ENCODE peak calls at places on chromosomes 1 and 21, in six cellular contexts. S is vagina, D is tibial artery, Z is fibroblast of lung, X is heart left ventricle, V is cardiac muscle cell. E is an unnamed sample.

GRCh38 chr1:44305962-44306422 is 49.1 kb downstream of the ERI3 start:
- DNase-seq in S (no peak), D (no peak), Z (no peak), X (no peak), V (no peak), E (no peak)

GRCh38 chr1:8435569-8436071 is 117.7 kb downstream of the SLC45A1 start:
- DNase-seq in S (no peak), D (no peak), Z (no peak), X (no peak), V (no peak), E (no peak)

GRCh38 chr1:54328117-54328636 is 78.0 kb downstream of the SSBP3 start:
- DNase-seq in S (no peak), D (no peak), Z (no peak), X (no peak), V (no peak), E (no peak)

GRCh38 chr21:46084709-46085108 is 13.2 kb upstream of the COL6A2 start:
- DNase-seq in S (peak; percentile 81), D (no peak), Z (no peak), X (peak; percentile 34), V (no peak), E (peak; percentile 33)

GRCh38 chr1:12480748-12481362 is 137.2 kb downstream of the DHRS3 start:
- DNase-seq in S (no peak), D (no peak), Z (peak; percentile 89), X (no peak), V (peak; percentile 83), E (no peak)

GRCh38 chr1:171883844-171884243 is 42.5 kb downstream of the DNM3 start:
- DNase-seq in S (no peak), D (no peak), Z (no peak), X (no peak), V (no peak), E (no peak)

GRCh38 chr1:154453577-154454352 is 48.3 kb upstream of the TDRD10 start:
- DNase-seq in S (no peak), D (no peak), Z (peak; percentile 74), X (no peak), V (peak; percentile 70), E (no peak)

GRCh38 chr1:40794915-40795715 is 11.5 kb downstream of the KCNQ4 start:
- DNase-seq in S (no peak), D (no peak), Z (no peak), X (no peak), V (no peak), E (no peak)

GRCh38 chr1:239446611-239447010 is 60.2 kb downstream of the CHRM3 start:
- DNase-seq in S (no peak), D (no peak), Z (no peak), X (no peak), V (no peak), E (no peak)

GRCh38 chr21:45443595-45444181 is 38.7 kb downstream of the COL18A1 start:
- DNase-seq in S (no peak), D (no peak), Z (no peak), X (peak; percentile 21), V (no peak), E (no peak)

GRCh38 chr1:4344065-4344753 is 310.2 kb upstream of the AJAP1 start:
- DNase-seq in S (no peak), D (no peak), Z (no peak), X (no peak), V (no peak), E (no peak)

GRCh38 chr1:98322966-98323365 is 338.6 kb upstream of the SNX7 start:
- DNase-seq in S (no peak), D (no peak), Z (no peak), X (no peak), V (peak; percentile 27), E (no peak)

GRCh38 chr1:13823126-13823880 is 123.3 kb downstream of the PRDM2 start:
- DNase-seq in S (peak; percentile 42), D (no peak), Z (no peak), X (no peak), V (no peak), E (no peak)

GRCh38 chr1:212232020-212232570 is 53.1 kb upstream of the PPP2R5A start:
- DNase-seq in S (no peak), D (no peak), Z (no peak), X (no peak), V (no peak), E (no peak)

GRCh38 chr21:44312716-44313115 is 12.9 kb downstream of the PFKL start:
- DNase-seq in S (no peak), D (no peak), Z (no peak), X (no peak), V (no peak), E (no peak)

GRCh38 chr21:44312089-44312488 is 12.2 kb downstream of the PFKL start:
- DNase-seq in S (no peak), D (no peak), Z (no peak), X (no peak), V (no peak), E (no peak)

GRCh38 chr21:44311108-44311507 is 11.3 kb downstream of the PFKL start:
- DNase-seq in S (no peak), D (no peak), Z (no peak), X (no peak), V (no peak), E (no peak)

GRCh38 chr21:44313451-44313850 is 13.6 kb downstream of the PFKL start:
- DNase-seq in S (no peak), D (no peak), Z (no peak), X (no peak), V (no peak), E (no peak)

DNA sequence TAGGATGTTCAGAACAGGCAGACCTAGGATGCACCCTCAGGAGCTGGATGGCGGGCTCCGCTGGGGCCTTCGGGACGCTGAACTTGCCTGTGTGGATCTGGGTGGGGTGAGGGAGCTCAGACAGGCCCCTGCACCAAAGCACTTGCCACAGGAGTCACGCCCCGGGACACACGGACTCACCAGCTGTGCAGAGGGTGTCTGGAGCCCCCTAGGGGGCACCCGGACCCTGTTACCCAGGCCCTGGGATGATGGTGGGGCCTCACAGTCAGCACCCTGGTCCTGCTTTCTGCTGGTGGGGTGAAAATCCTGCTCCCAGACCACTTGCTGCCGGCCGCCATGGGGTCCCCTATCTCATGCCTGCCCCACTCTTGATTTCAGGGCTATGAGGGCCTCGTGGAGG is 10.8 kb downstream of the PFKL start:
- DNase-seq in S (no peak), D (no peak), Z (no peak), X (no peak), V (no peak), E (no peak)
- TF ChIP-seq CTCF in S (no peak), D (no peak), Z (no peak), X (no peak), V (no peak), E (no peak)

GRCh38 chr21:21712761-21713558 is 714.8 kb downstream of the NCAM2 start:
- DNase-seq in S (no peak), D (no peak), Z (peak; percentile 76), X (no peak), V (peak; percentile 84), E (no peak)
- H3K4me1 ChIP-seq in S (no peaks in the 10 kb centered on the region), D (no peaks in the 10 kb centered on the region), Z (no peaks in the 10 kb centered on the region), X (no peaks in the 10 kb centered on the region), V (no peaks in the 10 kb centered on the region), E (no peaks in the 10 kb centered on the region)

GRCh38 chr21:37564341-37564923 is 197.9 kb downstream of the DYRK1A start:
- DNase-seq in S (no peak), D (peak; percentile 79), Z (peak; percentile 96), X (peak; percentile 81), V (peak; percentile 97), E (peak; percentile 97)
- TF ChIP-seq CTCF in S (no peak), D (no peak), Z (no peak), X (peak; percentile 21), V (no peak), E (no peak)

GRCh38 chr1:77245724-77246294 is 26.6 kb upstream of the PIGK start:
- DNase-seq in S (no peak), D (no peak), Z (peak; percentile 86), X (no peak), V (no peak), E (no peak)
- H3K4me1 ChIP-seq in S (no peaks in the 10 kb centered on the region), D (no peaks in the 10 kb centered on the region), Z (no peaks in the 10 kb centered on the region), X (no peaks in the 10 kb centered on the region), V (no peaks in the 10 kb centered on the region), E (no peaks in the 10 kb centered on the region)

GRCh38 chr1:159821171-159821867 is 5.4 kb upstream of the SLAMF8 start:
- DNase-seq in S (no peak), D (no peak), Z (peak; percentile 74), X (no peak), V (no peak), E (no peak)
- TF ChIP-seq CTCF in S (no peak), D (no peak), Z (peak; percentile 95), X (no peak), V (no peak), E (no peak)

GRCh38 chr1:16177306-16177705 is 21.4 kb upstream of the EPHA2 start:
- DNase-seq in S (no peak), D (no peak), Z (no peak), X (no peak), V (no peak), E (no peak)
- H3K4me1 ChIP-seq in S (peaks cover 75% of the 10 kb centered on the region), D (peaks cover 71% of the 10 kb centered on the region), Z (peaks cover 62% of the 10 kb centered on the region), X (peaks cover 12% of the 10 kb centered on the region), V (peaks cover 17% of the 10 kb centered on the region), E (peaks cover 58% of the 10 kb centered on the region)

DNA sequence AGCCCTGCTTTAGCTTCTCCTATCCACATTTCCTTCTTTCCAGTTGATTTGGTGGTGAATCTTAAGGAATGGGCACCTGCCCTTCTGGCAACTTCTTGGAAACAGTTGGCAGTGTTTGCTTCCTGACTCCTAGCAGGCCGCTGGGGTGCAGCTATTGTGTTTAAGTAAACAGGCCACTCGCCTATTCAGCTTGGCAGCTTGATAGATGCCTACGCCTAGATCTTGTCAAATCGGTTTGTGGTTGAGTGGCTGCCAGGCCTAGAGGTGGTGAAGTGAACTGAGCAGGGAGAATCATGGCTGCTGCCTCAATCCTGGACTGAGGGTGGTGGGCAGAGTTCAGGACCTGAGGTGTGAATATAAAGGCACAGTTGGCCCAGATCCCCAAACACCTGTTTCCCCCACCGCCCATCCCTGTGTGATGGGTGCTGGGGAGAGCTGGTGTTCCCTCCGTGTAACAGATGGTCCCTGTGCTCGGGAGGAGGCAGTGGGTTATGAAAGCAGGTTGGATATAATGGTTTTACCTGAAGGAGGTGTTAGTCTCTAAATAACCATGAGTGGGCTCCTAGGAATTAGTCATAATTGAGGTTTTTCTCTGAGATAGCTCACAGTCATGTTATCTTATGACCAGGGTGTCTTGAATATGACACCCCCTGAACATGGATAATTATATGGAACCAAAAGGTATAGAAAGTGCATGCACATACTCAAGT is 940 bp upstream of the PLA2G2C start:
- DNase-seq in S (no peak), D (peak; percentile 41), Z (no peak), X (no peak), V (no peak), E (no peak)
- TF ChIP-seq CTCF in S (no peak), D (no peak), Z (no peak), X (no peak), V (no peak), E (no peak)

GRCh38 chr1:197671140-197671539 is 104.1 kb downstream of the DENND1B start:
- DNase-seq in S (no peak), D (no peak), Z (peak; percentile 33), X (no peak), V (no peak), E (no peak)
- H3K4me1 ChIP-seq in S (peaks cover 8% of the 10 kb centered on the region), D (peaks cover 8% of the 10 kb centered on the region), Z (no peaks in the 10 kb centered on the region), X (no peaks in the 10 kb centered on the region), V (peaks cover 6% of the 10 kb centered on the region), E (no peaks in the 10 kb centered on the region)

E was measured in ascending aorta.